ENCODE peak calls at places on chromosomes 13 and 19, in six cellular contexts. I is fibroblast of mammary gland, J is GM23338, W is OCI-LY7, R is heart right ventricle, H is left ventricle myocardium inferior. V is an unnamed sample.

GRCh38 chr13:91211548-91211947 is 135.9 kb upstream of the MIR17HG start:
- DNase-seq in I (no peak), J (no peak), H (no peak), R (no peak), W (no peak), V (no peak)

GRCh38 chr13:109211616-109212015 is 574.8 kb downstream of the IRS2 start:
- DNase-seq in J (no peak), H (no peak), R (no peak), W (no peak), I (no peak), V (no peak)

GRCh38 chr19:48746738-48747575 is at the start of gene IZUMO1:
- DNase-seq in R (peak; percentile 79), I (peak; percentile 88), J (peak; percentile 97), W (peak; percentile 77), H (peak; percentile 84), V (peak; percentile 40)

GRCh38 chr19:29622191-29623070 is 16.3 kb downstream of the POP4 start:
- DNase-seq in I (no peak), W (no peak), J (no peak), R (no peak), H (no peak), V (peak; percentile 55)

GRCh38 chr13:114053026-114053425 is 79.2 kb upstream of the C13orf46 start:
- DNase-seq in J (no peak), H (no peak), W (no peak), R (no peak), I (peak; percentile 76), V (no peak)

GRCh38 chr13:85255978-85256377 is 543.2 kb downstream of the SLITRK6 start:
- DNase-seq in W (no peak), J (no peak), R (no peak), H (no peak), I (no peak), V (no peak)

GRCh38 chr13:85816413-85816812 is 17.2 kb upstream of the SLITRK6 start:
- DNase-seq in W (no peak), I (peak; percentile 1), R (no peak), H (no peak), J (no peak), V (no peak)

GRCh38 chr13:79779761-79780160 is 298.8 kb downstream of the NDFIP2 start:
- DNase-seq in H (no peak), I (peak; percentile 82), W (no peak), R (no peak), J (no peak), V (no peak)

GRCh38 chr13:85140192-85140591 is 659.0 kb downstream of the SLITRK6 start:
- DNase-seq in W (no peak), H (no peak), R (no peak), I (no peak), J (peak; percentile 32), V (no peak)

GRCh38 chr19:2050349-2050990 is 574 bp downstream of the MKNK2 start:
- DNase-seq in I (no peak), W (no peak), J (no peak), H (no peak), R (no peak), V (no peak)

GRCh38 chr13:105007166-105007808 is 1528.2 kb downstream of the EFNB2 start:
- DNase-seq in J (no peak), W (no peak), R (no peak), H (no peak), I (no peak), V (no peak)

GRCh38 chr19:51407631-51408131 is 9.8 kb downstream of the SIGLEC10 start:
- DNase-seq in W (peak; percentile 72), H (no peak), I (peak; percentile 40), J (peak; percentile 79), R (no peak), V (peak; percentile 64)

GRCh38 chr13:73715114-73715909 is 418.9 kb downstream of the KLF12 start:
- DNase-seq in H (no peak), R (no peak), I (no peak), W (no peak), J (no peak), V (peak; percentile 67)

GRCh38 chr19:45456500-45456815 is 11.3 kb upstream of the FOSB start:
- DNase-seq in J (no peak), R (no peak), H (no peak), I (no peak), W (no peak), V (no peak)

GRCh38 chr13:52053460-52053859 is 29.0 kb downstream of the UTP14C start:
- DNase-seq in I (no peak), W (no peak), J (peak; percentile 13), H (no peak), R (no peak), V (no peak)

GRCh38 chr13:101454767-101455166 is 2.3 kb downstream of the ITGBL1 start:
- DNase-seq in R (no peak), I (no peak), W (no peak), J (no peak), H (no peak), V (no peak)

GRCh38 chr13:73268306-73268705 is 209.5 kb downstream of the KLF5 start:
- DNase-seq in W (no peak), I (peak; percentile 64), J (no peak), R (no peak), H (no peak), V (no peak)

GRCh38 chr13:113804017-113804702 is 45.1 kb downstream of the TMEM255B start:
- DNase-seq in W (no peak), I (peak; percentile 42), J (no peak), H (no peak), R (no peak), V (no peak)

GRCh38 chr13:22926176-22927007 is 254.4 kb upstream of the SGCG start:
- DNase-seq in I (peak; percentile 65), J (peak; percentile 82), W (no peak), H (peak; percentile 82), R (peak; percentile 85), V (no peak)

GRCh38 chr13:66506979-66507378 is 723.2 kb downstream of the PCDH9 start:
- DNase-seq in H (no peak), R (no peak), W (no peak), J (no peak), I (no peak), V (no peak)

DNA sequence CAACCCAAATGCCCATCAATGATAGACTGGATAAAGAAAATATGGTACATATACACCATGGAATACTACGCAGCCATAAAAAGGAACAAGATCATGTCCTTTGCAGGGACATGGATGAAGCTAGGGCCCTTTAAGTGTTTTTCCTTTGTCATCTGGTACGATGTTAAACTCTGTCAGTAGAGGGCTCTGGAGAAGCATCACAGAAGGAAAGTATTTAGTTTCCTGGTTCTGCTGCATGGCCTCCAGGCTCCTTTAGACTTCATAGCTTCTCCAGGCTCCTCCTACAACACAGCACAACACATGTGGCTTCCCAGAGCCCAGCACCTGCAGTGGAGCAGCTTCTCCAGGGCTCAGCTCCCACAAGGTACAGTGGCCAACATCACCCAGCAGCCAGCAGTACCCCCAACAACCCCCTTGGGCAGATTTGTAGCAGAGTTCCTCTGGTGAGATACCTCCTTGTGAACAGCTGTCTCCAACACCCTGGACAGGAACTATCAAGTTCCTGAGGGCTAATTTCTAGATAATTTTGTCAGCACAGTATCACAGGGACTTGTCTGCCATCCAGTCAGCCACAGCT is 63.4 kb downstream of the KCTD12 start:
- DNase-seq in J (no peak), H (no peak), I (peak; percentile 69), R (no peak), W (peak; percentile 8), V (peak; percentile 54)
- TF ChIP-seq CTCF in J (no peak), H (peak; percentile 46), I (peak; percentile 48), R (peak; percentile 42), W (peak; percentile 33), V (peak; percentile 26)

GRCh38 chr13:71964491-71965108 is 97.6 kb upstream of the DACH1 start:
- DNase-seq in I (no peak), J (no peak), R (no peak), W (no peak), H (no peak), V (peak; percentile 7)

GRCh38 chr13:71968025-71968424 is 101.0 kb upstream of the DACH1 start:
- DNase-seq in J (peak; percentile 78), H (no peak), R (no peak), I (no peak), W (no peak), V (no peak)

GRCh38 chr13:71962126-71962525 is 95.1 kb upstream of the DACH1 start:
- DNase-seq in H (no peak), R (no peak), I (no peak), J (no peak), W (no peak), V (no peak)

DNA sequence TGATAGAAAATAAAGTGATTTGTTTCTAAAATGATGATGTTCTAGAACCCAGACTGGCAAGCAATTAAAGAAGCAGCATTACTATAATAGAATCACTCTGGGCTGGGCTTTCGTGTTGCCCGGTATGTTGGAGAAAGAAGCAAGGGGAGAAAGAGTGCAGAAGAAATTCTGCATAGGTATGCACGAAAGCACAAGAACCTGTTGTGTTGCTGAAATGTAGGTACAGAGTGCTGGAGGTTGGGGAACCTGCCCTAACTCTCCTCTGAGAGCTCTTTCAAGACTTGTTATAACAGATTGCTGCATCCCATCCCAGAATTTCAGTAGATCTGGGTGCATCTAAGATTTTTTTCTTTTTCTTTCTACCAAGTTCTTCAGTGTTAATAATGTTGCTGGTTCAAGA is 95.7 kb upstream of the DACH1 start:
- DNase-seq in H (no peak), W (no peak), I (no peak), J (peak; percentile 40), R (no peak), V (no peak)
- TF ChIP-seq CTCF in H (no peak), W (no peak), I (no peak), J (no peak), R (no peak), V (no peak)

DNA sequence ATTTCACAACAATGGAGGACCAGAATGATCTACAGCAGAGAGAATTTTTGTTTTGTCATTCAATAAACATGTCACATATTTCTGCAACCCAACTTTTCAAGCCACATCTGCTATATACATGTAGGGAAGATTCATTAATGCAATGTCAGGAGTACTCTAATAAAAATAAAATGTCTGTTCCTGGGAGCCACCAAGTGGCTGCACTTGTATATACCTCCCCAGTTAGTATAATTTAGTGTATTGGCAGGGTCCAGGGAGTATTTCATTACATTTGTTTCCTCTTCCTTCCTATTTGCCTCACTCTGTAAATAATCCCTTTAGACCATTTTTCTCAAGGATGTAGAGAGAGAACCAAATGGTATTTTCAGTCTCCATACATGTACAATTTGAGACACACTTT is 1169.0 kb downstream of the DIAPH3 start:
- DNase-seq in J (peak; percentile 8), H (no peak), R (no peak), W (peak; percentile 10), I (no peak), V (no peak)
- TF ChIP-seq CTCF in J (peak; percentile 38), H (peak; percentile 28), R (no peak), W (peak; percentile 65), I (no peak), V (no peak)

DNA sequence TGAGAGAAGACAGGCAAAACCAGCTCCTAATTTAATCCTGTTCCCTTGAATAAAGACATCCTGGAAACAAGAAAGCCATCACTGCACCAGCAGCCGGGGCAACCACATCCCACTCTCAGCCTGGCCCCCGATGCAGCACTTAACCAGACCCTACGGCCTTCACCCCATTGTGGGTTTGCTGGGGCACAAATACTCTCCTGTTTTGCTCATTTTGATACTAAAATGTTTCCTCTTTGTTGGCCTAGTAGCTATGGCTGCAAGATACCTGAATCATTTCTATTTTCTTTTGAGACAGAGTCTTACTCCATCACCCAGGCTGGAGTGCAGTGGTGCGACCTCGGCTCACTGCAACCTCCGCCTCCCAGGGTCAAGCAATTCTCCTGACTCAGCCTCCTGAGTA is 28.4 kb downstream of the ANKRD27 start:
- DNase-seq in H (no peak), I (no peak), W (no peak), R (no peak), J (no peak), V (peak; percentile 40)
- TF ChIP-seq CTCF in H (no peak), I (no peak), W (no peak), R (no peak), J (no peak), V (no peak)